ENCODE peak calls at places on chromosomes 2 and 18, in seven cellular contexts. T, D, E, I, W, S and M are unnamed samples.
A peak's percentile ranks its signal among the peaks of the same experiment; 100 is the strongest.

GRCh38 chr2:157257312-157258252 is at the start of gene GALNT5:
- DNase-seq in T (no peak), D (peak; percentile 58), E (no peak), I (no peak), W (no peak), S (no peak), M (no peak)

GRCh38 chr18:75223687-75224347 is 13.2 kb downstream of the TSHZ1 start:
- DNase-seq in T (no peak), D (no peak), E (no peak), I (peak; percentile 94), W (peak; percentile 38), S (no peak), M (no peak)

GRCh38 chr2:223697921-223698645 is 95.9 kb upstream of the SCG2 start:
- DNase-seq in T (no peak), D (no peak), E (no peak), I (no peak), W (no peak), S (no peak), M (no peak)

GRCh38 chr2:61257446-61257845 is 95.5 kb downstream of the C2orf74 start:
- DNase-seq in T (no peak), D (no peak), E (no peak), I (no peak), W (no peak), S (no peak), M (no peak)

GRCh38 chr2:235639387-235639786 is 145.5 kb downstream of the AGAP1 start:
- DNase-seq in T (no peak), D (peak; percentile 92), E (peak; percentile 66), I (no peak), W (no peak), S (no peak), M (peak; percentile 53)

GRCh38 chr2:54106631-54107454 is 8.6 kb upstream of the ACYP2 start:
- DNase-seq in T (peak; percentile 19), D (peak; percentile 69), E (peak; percentile 71), I (peak; percentile 29), W (no peak), S (peak; percentile 75), M (no peak)

GRCh38 chr2:185857676-185858075 is 119.1 kb downstream of the FSIP2 start:
- DNase-seq in T (no peak), D (no peak), E (no peak), I (no peak), W (no peak), S (no peak), M (no peak)

GRCh38 chr2:206766057-206766930 is 888 bp downstream of the FASTKD2 start:
- DNase-seq in T (no peak), D (no peak), E (no peak), I (no peak), W (no peak), S (no peak), M (no peak)

GRCh38 chr2:153133716-153134115 is 344.8 kb downstream of the RPRM start:
- DNase-seq in T (no peak), D (no peak), E (no peak), I (no peak), W (no peak), S (no peak), M (no peak)

GRCh38 chr2:180520816-180521595 is 459.4 kb upstream of the UBE2E3 start:
- DNase-seq in T (no peak), D (peak; percentile 17), E (peak; percentile 52), I (no peak), W (peak; percentile 55), S (no peak), M (no peak)

GRCh38 chr18:74849316-74849715 is 251.6 kb downstream of the ZNF407 start:
- DNase-seq in T (no peak), D (no peak), E (no peak), I (no peak), W (no peak), S (no peak), M (no peak)

GRCh38 chr2:202529389-202529788 is 105.4 kb upstream of the FAM117B start:
- DNase-seq in T (no peak), D (no peak), E (peak; percentile 42), I (no peak), W (no peak), S (no peak), M (no peak)

GRCh38 chr2:47429795-47430194 is 26.8 kb downstream of the MSH2 start:
- DNase-seq in T (no peak), D (peak; percentile 21), E (peak; percentile 65), I (no peak), W (no peak), S (no peak), M (no peak)

GRCh38 chr2:122683018-122683417 is 927.6 kb downstream of the TSN start:
- DNase-seq in T (no peak), D (no peak), E (no peak), I (no peak), W (no peak), S (no peak), M (no peak)

GRCh38 chr2:129929321-129930290 is 49.9 kb upstream of the RAB6C start:
- DNase-seq in T (no peak), D (peak; percentile 82), E (no peak), I (no peak), W (no peak), S (no peak), M (peak; percentile 45)

GRCh38 chr2:175207741-175208438 is 26.4 kb upstream of the ATP5MC3 start:
- DNase-seq in T (no peak), D (no peak), E (no peak), I (peak; percentile 87), W (peak; percentile 59), S (no peak), M (no peak)

GRCh38 chr18:42839408-42839807 is 276.1 kb downstream of the RIT2 start:
- DNase-seq in T (no peak), D (no peak), E (no peak), I (no peak), W (no peak), S (no peak), M (no peak)

GRCh38 chr2:9191044-9191481 is 15.5 kb upstream of the ASAP2 start:
- DNase-seq in T (no peak), D (peak; percentile 94), E (no peak), I (peak; percentile 4), W (no peak), S (no peak), M (peak; percentile 92)

GRCh38 chr18:24600076-24600654 is 139.7 kb downstream of the HRH4 start:
- DNase-seq in T (no peak), D (peak; percentile 70), E (peak; percentile 60), I (peak; percentile 70), W (peak; percentile 43), S (peak; percentile 24), M (no peak)

GRCh38 chr18:63158012-63158631 is 161.4 kb downstream of the BCL2 start:
- DNase-seq in T (no peak), D (no peak), E (no peak), I (no peak), W (no peak), S (no peak), M (no peak)

GRCh38 chr18:9016819-9017169 is 85.7 kb upstream of the NDUFV2 start:
- DNase-seq in T (no peak), D (no peak), E (no peak), I (no peak), W (no peak), S (no peak), M (no peak)

GRCh38 chr2:199466704-199467461 is 9.1 kb upstream of the SATB2 start:
- DNase-seq in T (no peak), D (no peak), E (no peak), I (no peak), W (no peak), S (no peak), M (no peak)

GRCh38 chr18:22848618-22849017 is 84.5 kb upstream of the RBBP8 start:
- DNase-seq in T (no peak), D (peak; percentile 57), E (no peak), I (no peak), W (no peak), S (no peak), M (no peak)

GRCh38 chr18:45837283-45838070 is 12.0 kb downstream of the SIGLEC15 start:
- DNase-seq in T (peak; percentile 30), D (peak; percentile 73), E (no peak), I (no peak), W (peak; percentile 73), S (no peak), M (no peak)

GRCh38 chr2:230582851-230583283 is 129.8 kb upstream of the CAB39 start:
- DNase-seq in T (no peak), D (no peak), E (peak; percentile 84), I (no peak), W (no peak), S (no peak), M (no peak)

GRCh38 chr2:210626849-210627248 is 70.5 kb downstream of the CPS1 start:
- DNase-seq in T (no peak), D (peak; percentile 10), E (peak; percentile 59), I (no peak), W (no peak), S (no peak), M (no peak)

GRCh38 chr2:157903626-157904025 is 27.5 kb upstream of the ACVR1 start:
- DNase-seq in T (no peak), D (peak; percentile 27), E (no peak), I (no peak), W (no peak), S (no peak), M (no peak)

GRCh38 chr2:219253753-219254589 is at the start of gene TUBA4A:
- DNase-seq in T (peak; percentile 94), D (peak; percentile 98), E (peak; percentile 75), I (peak; percentile 35), W (peak; percentile 75), S (peak; percentile 46), M (no peak)

GRCh38 chr18:3012306-3012919 is 531 bp downstream of the LPIN2 start:
- DNase-seq in T (peak; percentile 48), D (peak; percentile 57), E (peak; percentile 26), I (peak; percentile 28), W (peak; percentile 44), S (peak; percentile 16), M (no peak)

GRCh38 chr2:163259489-163259888 is 420.9 kb upstream of the KCNH7 start:
- DNase-seq in T (no peak), D (no peak), E (no peak), I (no peak), W (no peak), S (no peak), M (no peak)

GRCh38 chr2:24617431-24617830 is 126.4 kb downstream of the NCOA1 start:
- DNase-seq in T (no peak), D (no peak), E (no peak), I (no peak), W (no peak), S (no peak), M (no peak)